ENCODE peak calls at places on chromosome 14, in eight cellular contexts. U is fibroblast of gingiva; N is stimulated activated CD8-positive, alpha-beta memory T cell treated with anti-CD3 and anti-CD28 coated beads, Interleukin-15, amount 100 ng/mL, for 24 hours; Z is glutamatergic neuron; H is germinal center; T is H7; Y is neural crest cell; L is Karpas-422. J is an unnamed sample.
A peak's percentile ranks its signal among the peaks of the same experiment; 100 is the strongest.

GRCh38 chr14:103091041-103091882 is 3.3 kb upstream of the EXOC3L4 start:
- DNase-seq in U (peak; percentile 50), N (peak; percentile 61), Z (no peak), H (peak; percentile 92), T (peak; percentile 96), Y (peak; percentile 38), L (peak; percentile 90), J (peak; percentile 73)

GRCh38 chr14:61866932-61867920 is 105.0 kb downstream of the SNAPC1 start:
- DNase-seq in U (no peak), N (no peak), Z (no peak), H (no peak), T (no peak), Y (no peak), L (peak; percentile 83), J (no peak)

GRCh38 chr14:72049462-72049861 is 117.2 kb downstream of the RGS6 start:
- DNase-seq in U (no peak), N (no peak), Z (no peak), H (no peak), T (no peak), Y (no peak), L (no peak), J (no peak)

GRCh38 chr14:103019827-103020226 is 37.5 kb downstream of the CDC42BPB start:
- DNase-seq in U (peak; percentile 39), N (no peak), Z (no peak), H (no peak), T (no peak), Y (no peak), L (no peak), J (no peak)

GRCh38 chr14:100307215-100308111 is 1.2 kb upstream of the SLC25A29 start:
- DNase-seq in U (no peak), N (no peak), Z (peak; percentile 54), H (no peak), T (peak; percentile 80), Y (peak; percentile 33), L (no peak), J (no peak)

GRCh38 chr14:101125313-101125712 is 221.8 kb upstream of the RTL1 start:
- DNase-seq in U (no peak), N (no peak), Z (no peak), H (no peak), T (peak; percentile 4), Y (no peak), L (no peak), J (no peak)

GRCh38 chr14:100303179-100303578 is 3.1 kb downstream of the SLC25A29 start:
- DNase-seq in U (no peak), N (no peak), Z (no peak), H (no peak), T (no peak), Y (no peak), L (peak; percentile 61), J (no peak)

GRCh38 chr14:91229743-91230200 is 14.7 kb downstream of the GPR68 start:
- DNase-seq in U (no peak), N (no peak), Z (no peak), H (no peak), T (no peak), Y (no peak), L (no peak), J (peak; percentile 43)